ENCODE peak calls at places on chromosome 1, in five cellular contexts. L is AG09319; D is testis; T is uterus; G is CD8-positive, alpha-beta T cell. K is an unnamed sample.

GRCh38 chr1:30706528-30706927 is 16.9 kb downstream of the MATN1 start:
- DNase-seq in L (no peak), D (peak), T (peak), G (no peak), K (peak)

GRCh38 chr1:31936278-31936965 is 1.7 kb downstream of the PTP4A2 start:
- DNase-seq in L (no peak), D (no peak), T (no peak), G (no peak), K (no peak)

GRCh38 chr1:241716915-241717651 is 65.0 kb downstream of the WDR64 start:
- DNase-seq in L (no peak), D (no peak), T (no peak), G (peak), K (no peak)

GRCh38 chr1:33364578-33364945 is 43.7 kb upstream of the A3GALT2 start:
- DNase-seq in L (no peak), D (no peak), T (no peak), G (no peak), K (no peak)

GRCh38 chr1:48761986-48762385 is 14.7 kb downstream of the BEND5 start:
- DNase-seq in L (no peak), D (no peak), T (no peak), G (no peak), K (no peak)

GRCh38 chr1:114715952-114716303 is 643 bp downstream of the NRAS start:
- DNase-seq in L (no peak), D (no peak), T (no peak), G (no peak), K (no peak)

GRCh38 chr1:170296642-170297041 is 150.9 kb downstream of the NTMT2 start:
- DNase-seq in L (no peak), D (no peak), T (no peak), G (no peak), K (peak)

GRCh38 chr1:156387899-156388813 is 19.1 kb downstream of the RHBG start:
- DNase-seq in L (no peak), D (peak), T (no peak), G (no peak), K (no peak)

GRCh38 chr1:218350909-218351616 is 5.9 kb downstream of the TGFB2 start:
- DNase-seq in L (no peak), D (no peak), T (no peak), G (no peak), K (peak)

GRCh38 chr1:56819393-56819899 is at the start of gene FYB2:
- DNase-seq in L (no peak), D (peak), T (no peak), G (no peak), K (no peak)

GRCh38 chr1:56817716-56818463 is 1.3 kb downstream of the FYB2 start:
- DNase-seq in L (no peak), D (no peak), T (no peak), G (no peak), K (peak)

GRCh38 chr1:56821462-56821797 is 2.2 kb upstream of the FYB2 start:
- DNase-seq in L (no peak), D (no peak), T (no peak), G (no peak), K (peak)

GRCh38 chr1:56816909-56817308 is 2.3 kb downstream of the FYB2 start:
- DNase-seq in L (no peak), D (no peak), T (no peak), G (no peak), K (no peak)

GRCh38 chr1:56820755-56821461 is 1.7 kb upstream of the FYB2 start:
- DNase-seq in L (peak), D (peak), T (peak), G (peak), K (peak)
- TF ChIP-seq CTCF in L (peak), D (peak), T (peak), G (peak), K (peak)

GRCh38 chr1:239308701-239309333 is 77.6 kb upstream of the CHRM3 start:
- DNase-seq in L (no peak), D (peak), T (no peak), G (peak), K (peak)
- TF ChIP-seq CTCF in L (no peak), D (no peak), T (no peak), G (peak), K (no peak)

DNA sequence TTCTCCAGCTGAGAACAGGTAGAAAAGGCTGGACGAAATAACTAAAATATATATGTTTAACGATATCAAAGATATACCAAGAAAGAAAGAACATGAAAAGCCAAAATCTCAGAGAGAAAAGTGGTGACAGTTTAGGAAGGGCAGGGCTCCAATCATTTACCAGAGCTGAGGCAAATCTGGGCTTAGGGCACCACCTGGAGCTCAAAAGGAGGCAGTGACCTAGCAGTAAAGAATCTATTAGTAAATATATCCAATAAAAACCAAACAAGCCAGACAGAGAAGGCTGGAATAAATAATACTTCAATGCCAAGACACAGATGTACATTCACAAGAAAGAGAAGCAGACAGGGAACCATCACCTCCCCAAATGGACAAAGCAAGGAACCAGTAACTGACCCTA is 43.5 kb downstream of the CHIA start:
- DNase-seq in L (peak), D (peak), T (no peak), G (peak), K (peak)
- TF ChIP-seq CTCF in L (peak), D (peak), T (no peak), G (peak), K (peak)

GRCh38 chr1:19813651-19813960 is 1.5 kb downstream of the RNF186 start:
- DNase-seq in L (no peak), D (no peak), T (no peak), G (no peak), K (no peak)

GRCh38 chr1:19809044-19809750 is 5.9 kb downstream of the RNF186 start:
- DNase-seq in L (no peak), D (no peak), T (no peak), G (no peak), K (no peak)

GRCh38 chr1:19812875-19813650 is 2.0 kb downstream of the RNF186 start:
- DNase-seq in L (no peak), D (no peak), T (peak), G (no peak), K (no peak)

GRCh38 chr1:19814244-19814661 is 830 bp downstream of the RNF186 start:
- DNase-seq in L (no peak), D (no peak), T (no peak), G (no peak), K (no peak)

GRCh38 chr1:19811206-19811851 is 3.8 kb downstream of the RNF186 start:
- DNase-seq in L (no peak), D (peak), T (no peak), G (peak), K (peak)
- TF ChIP-seq CTCF in L (peak), D (peak), T (no peak), G (no peak), K (peak)

GRCh38 chr1:102872097-102872496 is 236.2 kb downstream of the COL11A1 start:
- DNase-seq in L (no peak), D (no peak), T (no peak), G (no peak), K (no peak)
- TF ChIP-seq CTCF in L (no peak), D (no peak), T (no peak), G (no peak), K (no peak)

GRCh38 chr1:180632326-180633088 is 685 bp downstream of the XPR1 start:
- DNase-seq in L (no peak), D (peak), T (no peak), G (peak), K (peak)

GRCh38 chr1:180630408-180631196 is 1.2 kb upstream of the XPR1 start:
- DNase-seq in L (no peak), D (no peak), T (no peak), G (no peak), K (no peak)

GRCh38 chr1:180633092-180634045 is 1.5 kb downstream of the XPR1 start:
- DNase-seq in L (peak), D (no peak), T (no peak), G (no peak), K (peak)

GRCh38 chr1:180631197-180631765 is 541 bp upstream of the XPR1 start:
- DNase-seq in L (no peak), D (no peak), T (no peak), G (no peak), K (no peak)

GRCh38 chr1:180631766-180632325 is at the start of gene XPR1:
- DNase-seq in L (peak), D (peak), T (peak), G (peak), K (peak)
- TF ChIP-seq CTCF in L (peak), D (peak), T (peak), G (no peak), K (peak)

GRCh38 chr1:42035205-42035829 is 116.6 kb upstream of the HIVEP3 start:
- DNase-seq in L (peak), D (peak), T (peak), G (no peak), K (peak)

GRCh38 chr1:42040159-42040558 is 113.1 kb upstream of the GUCA2B start:
- DNase-seq in L (no peak), D (no peak), T (no peak), G (no peak), K (no peak)

GRCh38 chr1:42037586-42037985 is 115.6 kb upstream of the GUCA2B start:
- DNase-seq in L (no peak), D (no peak), T (no peak), G (no peak), K (no peak)

GRCh38 chr1:42038261-42038660 is 114.9 kb upstream of the GUCA2B start:
- DNase-seq in L (no peak), D (no peak), T (no peak), G (no peak), K (no peak)

DNA sequence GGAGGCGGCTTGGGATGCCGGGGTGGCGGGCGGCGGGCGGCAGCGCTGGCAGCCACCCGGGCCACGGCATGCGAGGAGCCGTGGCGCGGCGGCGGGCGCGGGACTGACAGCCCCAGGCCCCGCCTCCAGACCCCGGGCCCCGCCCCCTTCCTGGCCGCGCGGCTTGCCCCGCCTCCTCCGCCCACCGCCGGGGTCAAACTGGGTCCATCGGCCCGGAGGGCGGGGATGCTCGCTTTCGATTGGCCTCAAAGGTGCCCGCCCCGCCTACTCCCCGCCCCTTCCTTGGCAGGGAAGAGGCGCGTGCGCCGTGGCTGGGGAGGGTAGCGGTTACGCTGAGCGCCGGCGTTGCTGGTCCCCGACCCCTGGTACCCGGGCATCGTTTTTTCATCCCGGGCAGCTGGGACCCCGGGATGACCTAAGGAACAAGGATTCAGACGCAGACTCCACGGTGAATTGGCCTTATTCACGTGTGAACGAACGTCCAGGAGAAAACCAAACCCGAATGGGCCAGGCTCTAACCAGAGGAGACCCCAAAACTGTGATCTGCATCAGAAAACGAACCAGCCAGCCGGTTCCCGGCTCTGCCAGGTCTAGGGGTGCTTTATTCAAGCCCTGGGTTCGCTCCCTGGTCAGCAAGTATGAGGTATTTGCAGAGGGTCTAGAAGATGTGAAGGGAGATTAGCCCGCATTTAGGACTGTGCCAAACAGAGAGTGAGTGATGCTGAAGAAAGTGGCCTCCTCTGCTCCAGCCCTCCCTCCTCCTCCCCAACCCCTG is 117.2 kb upstream of the GUCA2B start:
- DNase-seq in L (peak), D (peak), T (peak), G (peak), K (peak)
- TF ChIP-seq CTCF in L (no peak), D (no peak), T (no peak), G (no peak), K (no peak)

GRCh38 chr1:10641976-10642375 is 154.5 kb downstream of the CASZ1 start:
- DNase-seq in L (no peak), D (no peak), T (no peak), G (no peak), K (no peak)
- TF ChIP-seq CTCF in L (no peak), D (no peak), T (no peak), G (no peak), K (no peak)

GRCh38 chr1:24155011-24155782 is 12.3 kb upstream of the IL22RA1 start:
- DNase-seq in L (no peak), D (no peak), T (no peak), G (no peak), K (no peak)
- TF ChIP-seq CTCF in L (no peak), D (no peak), T (no peak), G (no peak), K (no peak)

K was measured in cardiac fibroblast.